ENCODE peak calls at places on chromosome 1, in seven cellular contexts. G, V, E, B, T, H and S are unnamed samples.

GRCh38 chr1:28087614-28088167 is 719 bp downstream of the EYA3 start:
- DNase-seq in V (no peak), B (no peak), H (peak), T (no peak), E (peak), G (no peak), S (no peak)

GRCh38 chr1:235160395-235160964 is 570 bp downstream of the RBM34 start:
- DNase-seq in G (no peak), T (peak), V (no peak), B (no peak), E (no peak), H (no peak), S (no peak)

GRCh38 chr1:220119043-220119512 is 25.1 kb downstream of the IARS2 start:
- DNase-seq in G (no peak), H (no peak), V (no peak), E (no peak), T (no peak), B (no peak), S (no peak)

GRCh38 chr1:63575340-63575826 is 17.8 kb upstream of the PGM1 start:
- DNase-seq in E (no peak), V (no peak), G (no peak), T (no peak), H (peak), B (peak), S (no peak)

GRCh38 chr1:11400567-11400966 is 78.4 kb upstream of the DISP3 start:
- DNase-seq in H (no peak), G (no peak), T (no peak), B (no peak), E (no peak), V (no peak), S (no peak)

GRCh38 chr1:31238986-31239613 is 587 bp downstream of the NKAIN1 start:
- DNase-seq in E (no peak), B (peak), V (no peak), H (peak), G (peak), T (no peak), S (no peak)

GRCh38 chr1:22711591-22712501 is 1.2 kb downstream of the EPHB2 start:
- DNase-seq in G (no peak), V (no peak), E (no peak), B (no peak), T (no peak), H (peak), S (no peak)

GRCh38 chr1:207888647-207889046 is 22.3 kb downstream of the CD34 start:
- DNase-seq in G (no peak), V (no peak), E (no peak), B (no peak), T (no peak), H (peak), S (no peak)

GRCh38 chr1:97796716-97797115 is 124.1 kb downstream of the DPYD start:
- DNase-seq in T (no peak), B (no peak), H (no peak), G (no peak), E (no peak), V (no peak), S (no peak)

GRCh38 chr1:53982034-53982761 is 35.8 kb downstream of the LDLRAD1 start:
- DNase-seq in G (peak), V (peak), E (no peak), T (peak), H (peak), B (peak), S (peak)

GRCh38 chr1:206589206-206589605 is 23.1 kb downstream of the EIF2D start:
- DNase-seq in E (no peak), T (peak), H (peak), V (no peak), G (no peak), B (no peak), S (no peak)

GRCh38 chr1:19074902-19075721 is 118.6 kb upstream of the IFFO2 start:
- DNase-seq in V (no peak), B (no peak), H (no peak), T (no peak), G (no peak), E (no peak), S (peak)

GRCh38 chr1:198168180-198168579 is 11.4 kb downstream of the NEK7 start:
- DNase-seq in V (no peak), T (no peak), E (no peak), B (no peak), H (peak), G (no peak), S (no peak)